ENCODE peak calls at places on chromosomes 3 and 15, in four cellular contexts. One of them, this sample, is unnamed.

GRCh38 chr3:90011136-90011535 is 903.7 kb downstream of the EPHA3 start:
- DNase-seq in body of pancreas: no peak
- DNase-seq in cardiac fibroblast: peak
- DNase-seq in lung: no peak
- DNase-seq in this sample: no peak

GRCh38 chr3:110568246-110568645 is 503.4 kb upstream of the NECTIN3 start:
- DNase-seq in body of pancreas: no peak
- DNase-seq in cardiac fibroblast: peak
- DNase-seq in lung: no peak
- DNase-seq in this sample: no peak

GRCh38 chr3:43075904-43076661 is 29.8 kb downstream of the POMGNT2 start:
- DNase-seq in body of pancreas: no peak
- DNase-seq in cardiac fibroblast: no peak
- DNase-seq in lung: no peak
- DNase-seq in this sample: peak

GRCh38 chr3:45693941-45694521 is 4.8 kb downstream of the SACM1L start:
- DNase-seq in body of pancreas: no peak
- DNase-seq in cardiac fibroblast: no peak
- DNase-seq in lung: no peak
- DNase-seq in this sample: no peak

GRCh38 chr3:162643245-162643644 is 1146.6 kb downstream of the OTOL1 start:
- DNase-seq in body of pancreas: no peak
- DNase-seq in cardiac fibroblast: peak
- DNase-seq in lung: no peak
- DNase-seq in this sample: no peak

GRCh38 chr3:16670191-16670590 is 65.0 kb upstream of the DAZL start:
- DNase-seq in body of pancreas: no peak
- DNase-seq in cardiac fibroblast: no peak
- DNase-seq in lung: no peak
- DNase-seq in this sample: no peak

GRCh38 chr15:67120839-67121540 is 55.6 kb downstream of the SMAD3 start:
- DNase-seq in body of pancreas: peak
- DNase-seq in cardiac fibroblast: peak
- DNase-seq in lung: peak
- DNase-seq in this sample: no peak

GRCh38 chr3:34196914-34197313 is 398.5 kb downstream of the PDCD6IP start:
- DNase-seq in body of pancreas: no peak
- DNase-seq in cardiac fibroblast: no peak
- DNase-seq in lung: no peak
- DNase-seq in this sample: no peak

GRCh38 chr3:32743934-32744333 is 58.9 kb downstream of the CNOT10 start:
- DNase-seq in body of pancreas: no peak
- DNase-seq in cardiac fibroblast: peak
- DNase-seq in lung: no peak
- DNase-seq in this sample: no peak

GRCh38 chr15:92603743-92604470 is 51.7 kb downstream of the FAM174B start:
- DNase-seq in body of pancreas: no peak
- DNase-seq in cardiac fibroblast: peak
- DNase-seq in lung: no peak
- DNase-seq in this sample: no peak

GRCh38 chr3:157501863-157502262 is 1.4 kb downstream of the VEPH1 start:
- DNase-seq in body of pancreas: no peak
- DNase-seq in cardiac fibroblast: no peak
- DNase-seq in lung: no peak
- DNase-seq in this sample: no peak

GRCh38 chr3:113668015-113668414 is 28.4 kb downstream of the USF3 start:
- DNase-seq in body of pancreas: no peak
- DNase-seq in cardiac fibroblast: peak
- DNase-seq in lung: no peak
- DNase-seq in this sample: no peak

GRCh38 chr3:116179091-116179490 is 266.2 kb downstream of the LSAMP start:
- DNase-seq in body of pancreas: no peak
- DNase-seq in cardiac fibroblast: peak
- DNase-seq in lung: no peak
- DNase-seq in this sample: no peak

GRCh38 chr3:114709102-114709501 is 415.3 kb downstream of the TIGIT start:
- DNase-seq in body of pancreas: no peak
- DNase-seq in cardiac fibroblast: peak
- DNase-seq in lung: no peak
- DNase-seq in this sample: no peak

GRCh38 chr3:75260-75659 is 121.3 kb upstream of the CHL1 start:
- DNase-seq in body of pancreas: peak
- DNase-seq in cardiac fibroblast: peak
- DNase-seq in lung: no peak
- DNase-seq in this sample: no peak

GRCh38 chr3:82707035-82707434 is 945.6 kb upstream of the GBE1 start:
- DNase-seq in body of pancreas: peak
- DNase-seq in cardiac fibroblast: no peak
- DNase-seq in lung: no peak
- DNase-seq in this sample: no peak

GRCh38 chr15:44315773-44316465 is 27.4 kb downstream of the GOLM2 start:
- DNase-seq in body of pancreas: no peak
- DNase-seq in cardiac fibroblast: no peak
- DNase-seq in lung: no peak
- DNase-seq in this sample: no peak

GRCh38 chr15:63059573-63060216 is 17.1 kb downstream of the TPM1 start:
- DNase-seq in body of pancreas: no peak
- DNase-seq in cardiac fibroblast: no peak
- DNase-seq in lung: no peak
- DNase-seq in this sample: no peak

GRCh38 chr3:46360904-46361303 is 7.0 kb downstream of the CCR2 start:
- DNase-seq in body of pancreas: no peak
- DNase-seq in cardiac fibroblast: no peak
- DNase-seq in lung: no peak
- DNase-seq in this sample: no peak

GRCh38 chr3:5321941-5322340 is 134.4 kb downstream of the EDEM1 start:
- DNase-seq in body of pancreas: peak
- DNase-seq in cardiac fibroblast: no peak
- DNase-seq in lung: no peak
- DNase-seq in this sample: no peak

GRCh38 chr3:196225086-196225485 is 8.8 kb downstream of the SLC51A start:
- DNase-seq in body of pancreas: no peak
- DNase-seq in cardiac fibroblast: no peak
- DNase-seq in lung: no peak
- DNase-seq in this sample: no peak

GRCh38 chr15:56471440-56472069 is 6.6 kb upstream of the MNS1 start:
- DNase-seq in body of pancreas: no peak
- DNase-seq in cardiac fibroblast: no peak
- DNase-seq in lung: no peak
- DNase-seq in this sample: no peak

GRCh38 chr3:135629696-135630408 is 335.7 kb upstream of the PPP2R3A start:
- DNase-seq in body of pancreas: no peak
- DNase-seq in cardiac fibroblast: no peak
- DNase-seq in lung: no peak
- DNase-seq in this sample: no peak

GRCh38 chr3:24985631-24986030 is 442.4 kb upstream of the RARB start:
- DNase-seq in body of pancreas: no peak
- DNase-seq in cardiac fibroblast: no peak
- DNase-seq in lung: no peak
- DNase-seq in this sample: no peak

GRCh38 chr15:28099555-28100140 is 533 bp upstream of the OCA2 start:
- DNase-seq in body of pancreas: peak
- DNase-seq in cardiac fibroblast: no peak
- DNase-seq in lung: peak
- DNase-seq in this sample: peak

GRCh38 chr3:40920041-40920440 is 279.3 kb upstream of the CTNNB1 start:
- DNase-seq in body of pancreas: no peak
- DNase-seq in cardiac fibroblast: peak
- DNase-seq in lung: no peak
- DNase-seq in this sample: no peak

GRCh38 chr3:58217209-58217811 is 6.5 kb upstream of the DNASE1L3 start:
- DNase-seq in body of pancreas: peak
- DNase-seq in cardiac fibroblast: peak
- DNase-seq in lung: peak
- DNase-seq in this sample: no peak

GRCh38 chr3:119257654-119258410 is 17.2 kb upstream of the B4GALT4 start:
- DNase-seq in body of pancreas: no peak
- DNase-seq in cardiac fibroblast: peak
- DNase-seq in lung: no peak
- DNase-seq in this sample: no peak

GRCh38 chr3:82509106-82509842 is 747.8 kb upstream of the GBE1 start:
- DNase-seq in body of pancreas: no peak
- DNase-seq in cardiac fibroblast: no peak
- DNase-seq in lung: no peak
- DNase-seq in this sample: no peak

GRCh38 chr15:83275412-83275811 is 9.1 kb downstream of the BNC1 start:
- DNase-seq in body of pancreas: no peak
- DNase-seq in cardiac fibroblast: no peak
- DNase-seq in lung: no peak
- DNase-seq in this sample: no peak

GRCh38 chr15:59280855-59281254 is 74.2 kb downstream of the LDHAL6B start:
- DNase-seq in body of pancreas: no peak
- DNase-seq in cardiac fibroblast: no peak
- DNase-seq in lung: no peak
- DNase-seq in this sample: no peak

GRCh38 chr15:59281699-59282098 is 75.1 kb downstream of the LDHAL6B start:
- DNase-seq in body of pancreas: no peak
- DNase-seq in cardiac fibroblast: no peak
- DNase-seq in lung: no peak
- DNase-seq in this sample: no peak

GRCh38 chr15:59284768-59285368 is 78.2 kb downstream of the LDHAL6B start:
- DNase-seq in body of pancreas: no peak
- DNase-seq in cardiac fibroblast: no peak
- DNase-seq in lung: no peak
- DNase-seq in this sample: no peak

GRCh38 chr15:59282515-59283337 is 76.1 kb downstream of the LDHAL6B start:
- DNase-seq in body of pancreas: no peak
- DNase-seq in cardiac fibroblast: no peak
- DNase-seq in lung: no peak
- DNase-seq in this sample: no peak

GRCh38 chr15:59283717-59284336 is 77.2 kb downstream of the LDHAL6B start:
- DNase-seq in body of pancreas: no peak
- DNase-seq in cardiac fibroblast: no peak
- DNase-seq in lung: no peak
- DNase-seq in this sample: no peak
- H3K4me3 ChIP-seq in body of pancreas: no peak
- H3K4me3 ChIP-seq in cardiac fibroblast: no peak
- H3K4me3 ChIP-seq in lung: no peak
- H3K4me3 ChIP-seq in this sample: no peak

GRCh38 chr3:122001892-122002291 is 20.2 kb downstream of the ILDR1 start:
- DNase-seq in body of pancreas: no peak
- DNase-seq in cardiac fibroblast: no peak
- DNase-seq in lung: no peak
- DNase-seq in this sample: no peak

GRCh38 chr3:121998588-121999473 is 23.2 kb downstream of the ILDR1 start:
- DNase-seq in body of pancreas: peak
- DNase-seq in cardiac fibroblast: no peak
- DNase-seq in lung: no peak
- DNase-seq in this sample: no peak

GRCh38 chr3:122003112-122003511 is 18.9 kb downstream of the ILDR1 start:
- DNase-seq in body of pancreas: peak
- DNase-seq in cardiac fibroblast: no peak
- DNase-seq in lung: no peak
- DNase-seq in this sample: peak

GRCh38 chr3:121999931-122000330 is 22.1 kb downstream of the ILDR1 start:
- DNase-seq in body of pancreas: no peak
- DNase-seq in cardiac fibroblast: no peak
- DNase-seq in lung: no peak
- DNase-seq in this sample: no peak

DNA sequence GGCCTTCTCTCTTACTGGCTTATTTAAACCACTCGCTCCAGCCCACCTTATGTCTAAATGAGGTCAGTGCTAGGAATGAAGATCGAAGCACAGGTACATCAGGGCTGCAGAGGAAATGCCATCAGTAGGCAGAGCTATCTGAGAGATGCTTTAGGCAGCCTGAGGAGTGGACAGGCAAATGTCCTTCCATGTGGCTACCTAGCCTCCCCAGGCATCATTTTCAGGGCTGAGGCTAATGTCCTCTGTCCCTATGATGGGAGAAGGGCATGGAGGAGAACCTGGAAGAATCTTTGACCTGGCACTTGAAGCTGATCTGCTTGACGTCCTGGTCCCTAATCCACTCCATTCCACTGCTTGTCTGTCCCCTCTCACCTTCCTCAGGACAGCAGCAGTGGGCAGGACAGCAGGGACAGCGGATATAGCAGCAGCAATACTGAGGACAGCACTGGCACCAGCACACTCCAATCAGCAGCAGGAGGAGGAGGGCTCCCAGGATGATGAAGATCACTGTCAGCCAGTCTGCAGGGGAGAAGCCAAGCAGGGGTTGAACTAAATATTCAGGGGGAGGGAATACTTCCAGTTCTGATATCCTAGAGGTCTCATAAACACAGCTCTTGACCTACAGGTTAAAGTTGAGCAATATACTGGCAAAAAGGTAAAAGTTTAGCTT is 21.0 kb downstream of the ILDR1 start:
- DNase-seq in body of pancreas: no peak
- DNase-seq in cardiac fibroblast: no peak
- DNase-seq in lung: no peak
- DNase-seq in this sample: no peak
- TF ChIP-seq CTCF in body of pancreas: no peak
- TF ChIP-seq CTCF in cardiac fibroblast: no peak
- TF ChIP-seq CTCF in lung: no peak
- TF ChIP-seq CTCF in this sample: no peak

GRCh38 chr15:33960160-33960559 is 8.1 kb upstream of the CHRM5 start:
- DNase-seq in body of pancreas: no peak
- DNase-seq in cardiac fibroblast: no peak
- DNase-seq in lung: no peak
- DNase-seq in this sample: no peak
- H3K4me3 ChIP-seq in body of pancreas: no peak
- H3K4me3 ChIP-seq in cardiac fibroblast: no peak
- H3K4me3 ChIP-seq in lung: no peak
- H3K4me3 ChIP-seq in this sample: no peak

GRCh38 chr3:52796411-52796810 is 1.8 kb downstream of the ITIH3 start:
- DNase-seq in body of pancreas: no peak
- DNase-seq in cardiac fibroblast: no peak
- DNase-seq in lung: no peak
- DNase-seq in this sample: no peak

GRCh38 chr3:52793702-52794611 is 639 bp upstream of the ITIH3 start:
- DNase-seq in body of pancreas: no peak
- DNase-seq in cardiac fibroblast: no peak
- DNase-seq in lung: no peak
- DNase-seq in this sample: no peak

GRCh38 chr3:52795298-52795900 is 803 bp downstream of the ITIH3 start:
- DNase-seq in body of pancreas: peak
- DNase-seq in cardiac fibroblast: no peak
- DNase-seq in lung: no peak
- DNase-seq in this sample: no peak

GRCh38 chr3:52792961-52793695 is 1.5 kb upstream of the ITIH3 start:
- DNase-seq in body of pancreas: no peak
- DNase-seq in cardiac fibroblast: peak
- DNase-seq in lung: no peak
- DNase-seq in this sample: no peak

DNA sequence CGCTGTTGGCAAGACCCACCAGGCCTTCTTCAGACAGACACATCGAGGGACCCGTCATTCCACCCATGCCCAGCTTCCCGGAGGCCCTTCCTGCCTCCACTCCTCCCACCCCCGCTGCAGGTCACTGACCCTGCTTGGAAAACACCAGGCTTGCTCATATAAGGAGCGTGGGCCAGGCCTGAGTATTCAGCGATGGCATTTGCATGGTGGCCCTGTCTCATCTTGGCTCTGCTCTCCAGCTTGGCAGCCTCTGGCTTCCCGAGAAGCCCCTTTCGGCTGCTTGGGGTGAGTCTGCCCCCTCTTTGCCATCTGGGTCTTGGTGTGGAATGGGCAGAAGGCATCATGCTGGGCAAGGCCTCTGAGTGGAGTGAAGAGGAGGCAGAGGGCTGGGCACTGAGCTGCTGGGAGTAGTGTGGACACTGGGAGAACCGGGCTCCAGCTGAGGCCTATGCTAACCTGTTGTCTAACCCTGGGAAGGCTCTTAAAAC is at the start of gene ITIH3:
- DNase-seq in body of pancreas: no peak
- DNase-seq in cardiac fibroblast: no peak
- DNase-seq in lung: no peak
- DNase-seq in this sample: no peak
- TF ChIP-seq CTCF in body of pancreas: no peak
- TF ChIP-seq CTCF in cardiac fibroblast: no peak
- TF ChIP-seq CTCF in lung: no peak
- TF ChIP-seq CTCF in this sample: no peak